ENCODE peak calls at places on chromosomes 5 and 9, in ten cellular contexts. N, B, K, S, X, W, E, V, R and T are unnamed samples.

GRCh38 chr9:127683723-127684122 is 23.1 kb upstream of the CFAP157 start:
- DNase-seq in N (peak; percentile 41), B (peak; percentile 35), K (peak; percentile 44), S (peak; percentile 60), X (peak; percentile 78), W (no peak), E (no peak), V (no peak), R (no peak), T (peak; percentile 20)

GRCh38 chr9:100714372-100715099 is 136.7 kb downstream of the CAVIN4 start:
- DNase-seq in N (peak; percentile 74), B (peak; percentile 15), K (no peak), S (peak; percentile 13), X (peak; percentile 48), W (peak; percentile 71), E (peak; percentile 30), V (peak; percentile 30), R (peak; percentile 50), T (peak; percentile 63)

GRCh38 chr9:91362212-91362611 is 494 bp upstream of the AUH start:
- DNase-seq in N (no peak), B (no peak), K (no peak), S (no peak), X (no peak), W (no peak), E (no peak), V (no peak), R (no peak), T (no peak)

GRCh38 chr5:178433273-178433775 is 156.9 kb downstream of the COL23A1 start:
- DNase-seq in N (no peak), B (no peak), K (no peak), S (no peak), X (no peak), W (no peak), E (no peak), V (no peak), R (no peak), T (no peak)

GRCh38 chr5:157366741-157367684 is 93.0 kb upstream of the NIPAL4 start:
- DNase-seq in N (peak; percentile 89), B (peak; percentile 86), K (peak; percentile 68), S (peak; percentile 58), X (peak; percentile 84), W (no peak), E (no peak), V (peak; percentile 58), R (no peak), T (peak; percentile 85)

GRCh38 chr5:138752951-138753793 is at the start of gene CTNNA1:
- DNase-seq in N (peak; percentile 74), B (peak; percentile 69), K (no peak), S (no peak), X (peak; percentile 49), W (peak; percentile 87), E (peak; percentile 85), V (peak; percentile 57), R (peak; percentile 86), T (peak; percentile 61)

GRCh38 chr5:473344-474192 is 30.6 kb downstream of the EXOC3 start:
- DNase-seq in N (peak; percentile 49), B (peak; percentile 35), K (no peak), S (peak; percentile 3), X (peak; percentile 34), W (peak; percentile 34), E (peak; percentile 41), V (no peak), R (peak; percentile 44), T (peak; percentile 43)

GRCh38 chr5:88952344-88952743 is 69.4 kb upstream of the MEF2C start:
- DNase-seq in N (peak; percentile 33), B (peak; percentile 30), K (no peak), S (no peak), X (peak; percentile 25), W (no peak), E (no peak), V (no peak), R (no peak), T (peak; percentile 41)

GRCh38 chr9:87701931-87702421 is 23.9 kb upstream of the CTSL start:
- DNase-seq in N (no peak), B (peak; percentile 33), K (no peak), S (no peak), X (no peak), W (no peak), E (no peak), V (no peak), R (no peak), T (no peak)

GRCh38 chr5:79841172-79841571 is 149.9 kb downstream of the MTX3 start:
- DNase-seq in N (no peak), B (no peak), K (no peak), S (no peak), X (no peak), W (no peak), E (no peak), V (no peak), R (no peak), T (no peak)

GRCh38 chr5:79837707-79838620 is 148.3 kb downstream of the CMYA5 start:
- DNase-seq in N (no peak), B (no peak), K (no peak), S (no peak), X (no peak), W (no peak), E (no peak), V (no peak), R (no peak), T (peak; percentile 13)

GRCh38 chr5:79842006-79842881 is 148.8 kb downstream of the MTX3 start:
- DNase-seq in N (no peak), B (no peak), K (no peak), S (no peak), X (no peak), W (no peak), E (no peak), V (no peak), R (no peak), T (no peak)

GRCh38 chr5:79842991-79843390 is 148.1 kb downstream of the MTX3 start:
- DNase-seq in N (no peak), B (no peak), K (no peak), S (no peak), X (no peak), W (no peak), E (no peak), V (no peak), R (no peak), T (no peak)

GRCh38 chr5:79840085-79840990 is 150.7 kb downstream of the CMYA5 start:
- DNase-seq in N (no peak), B (no peak), K (no peak), S (no peak), X (peak; percentile 21), W (no peak), E (no peak), V (no peak), R (no peak), T (peak; percentile 33)
- H3K4me3 ChIP-seq in N (no peak overlapping the region), B (no peak overlapping the region), K (no peak overlapping the region), S (no peak overlapping the region), X (no peak overlapping the region), W (no peak overlapping the region), E (no peak overlapping the region), V (no peak overlapping the region), R (no peak overlapping the region), T (no peak overlapping the region)

DNA sequence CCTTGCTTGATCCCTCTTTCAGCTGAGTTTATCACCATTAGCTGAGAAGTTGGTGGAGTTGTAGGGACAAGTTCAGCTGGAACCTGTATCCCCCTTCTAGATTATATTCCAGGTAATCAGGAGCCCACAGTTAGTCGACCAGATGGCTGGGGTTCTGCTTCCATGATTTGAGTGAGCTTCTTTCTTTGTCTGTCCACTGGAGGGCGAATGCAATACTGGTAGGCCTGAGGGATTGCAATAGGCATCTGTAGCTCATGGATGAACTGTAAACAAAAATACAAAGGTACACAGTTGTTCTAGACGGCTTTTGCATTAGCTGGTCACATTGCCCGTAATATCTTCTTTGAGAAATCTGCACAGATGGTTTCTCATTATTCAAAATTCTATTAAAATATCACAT is 88.9 kb downstream of the PCSK5 start:
- DNase-seq in N (peak; percentile 45), B (no peak), K (no peak), S (no peak), X (peak; percentile 13), W (no peak), E (no peak), V (no peak), R (no peak), T (no peak)
- TF ChIP-seq CTCF in N (peak; percentile 36), B (peak; percentile 48), K (peak; percentile 31), S (peak; percentile 48), X (peak; percentile 23), W (no peak), E (peak; percentile 28), V (no peak), R (no peak), T (peak; percentile 29)

GRCh38 chr5:15693036-15693728 is 193.2 kb downstream of the FBXL7 start:
- DNase-seq in N (no peak), B (no peak), K (no peak), S (no peak), X (peak; percentile 46), W (no peak), E (no peak), V (no peak), R (no peak), T (peak; percentile 57)

GRCh38 chr5:15694694-15695093 is 194.7 kb downstream of the FBXL7 start:
- DNase-seq in N (no peak), B (peak; percentile 62), K (no peak), S (peak; percentile 52), X (peak; percentile 47), W (no peak), E (no peak), V (no peak), R (no peak), T (peak; percentile 65)

GRCh38 chr5:15691536-15691935 is 191.6 kb downstream of the FBXL7 start:
- DNase-seq in N (no peak), B (peak; percentile 61), K (no peak), S (peak; percentile 58), X (peak; percentile 60), W (no peak), E (no peak), V (no peak), R (no peak), T (peak; percentile 78)

GRCh38 chr5:15695171-15695676 is 195.2 kb downstream of the FBXL7 start:
- DNase-seq in N (peak; percentile 55), B (peak; percentile 48), K (no peak), S (no peak), X (peak; percentile 50), W (no peak), E (no peak), V (no peak), R (no peak), T (peak; percentile 50)

DNA sequence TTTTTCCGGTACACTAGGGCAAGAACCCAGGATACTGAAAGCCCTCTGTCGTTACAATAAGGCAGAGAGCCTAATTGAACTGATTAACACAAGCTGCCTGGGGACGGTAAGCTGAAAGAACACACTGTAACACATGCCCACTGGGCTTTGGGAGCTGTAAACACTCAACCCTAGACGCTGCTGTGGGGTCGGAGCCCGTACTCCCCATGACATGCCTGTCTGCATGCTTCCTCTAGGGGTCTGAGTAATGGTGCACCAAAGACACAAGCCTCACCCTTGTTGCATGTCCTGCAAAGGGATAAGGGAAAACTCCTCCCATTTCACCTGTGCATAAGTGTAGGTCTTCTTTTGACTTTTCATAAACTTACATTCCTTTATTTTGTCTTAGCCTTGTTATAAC is 194.0 kb downstream of the FBXL7 start:
- DNase-seq in N (no peak), B (no peak), K (no peak), S (no peak), X (no peak), W (no peak), E (no peak), V (no peak), R (no peak), T (no peak)
- H3K4me3 ChIP-seq in N (no peak overlapping the region), B (no peak overlapping the region), K (no peak overlapping the region), S (no peak overlapping the region), X (no peak overlapping the region), W (no peak overlapping the region), E (no peak overlapping the region), V (no peak overlapping the region), R (no peak overlapping the region), T (no peak overlapping the region)

GRCh38 chr5:10958728-10959127 is 197.7 kb upstream of the DAP start:
- DNase-seq in N (no peak), B (no peak), K (no peak), S (no peak), X (no peak), W (no peak), E (no peak), V (no peak), R (no peak), T (no peak)
- TF ChIP-seq CTCF in N (no peak), B (no peak), K (no peak), S (no peak), X (no peak), W (no peak), E (no peak), V (no peak), R (no peak), T (no peak)